ENCODE peak calls at places on chromosome 18, in four cellular contexts. One of them, this sample, is unnamed.

GRCh38 chr18:32018331-32019250 is at the start of gene RNF125:
- DNase-seq in H1: peak
- DNase-seq in uterus: peak
- DNase-seq in AG04450: peak
- DNase-seq in this sample: peak

GRCh38 chr18:14933049-14933851 is 185.3 kb downstream of the ANKRD30B start:
- DNase-seq in uterus: no peak
- DNase-seq in H1: no peak
- DNase-seq in AG04450: no peak
- DNase-seq in this sample: no peak

GRCh38 chr18:50429207-50429948 is 54.5 kb downstream of the SKA1 start:
- DNase-seq in H1: no peak
- DNase-seq in uterus: no peak
- DNase-seq in AG04450: no peak
- DNase-seq in this sample: no peak

GRCh38 chr18:7958897-7959146 is 391.7 kb downstream of the PTPRM start:
- DNase-seq in AG04450: no peak
- DNase-seq in uterus: no peak
- DNase-seq in H1: no peak
- DNase-seq in this sample: no peak

GRCh38 chr18:67117804-67118203 is 398.7 kb downstream of the DSEL start:
- DNase-seq in AG04450: no peak
- DNase-seq in uterus: no peak
- DNase-seq in H1: no peak
- DNase-seq in this sample: no peak

GRCh38 chr18:58861353-58861752 is 3.3 kb upstream of the ZNF532 start:
- DNase-seq in AG04450: no peak
- DNase-seq in uterus: no peak
- DNase-seq in H1: no peak
- DNase-seq in this sample: no peak

GRCh38 chr18:13809521-13810252 is 14.3 kb upstream of the MC5R start:
- DNase-seq in uterus: no peak
- DNase-seq in AG04450: no peak
- DNase-seq in H1: no peak
- DNase-seq in this sample: no peak

GRCh38 chr18:21686282-21687105 is 18.1 kb downstream of the ABHD3 start:
- DNase-seq in H1: no peak
- DNase-seq in uterus: no peak
- DNase-seq in AG04450: no peak
- DNase-seq in this sample: no peak

GRCh38 chr18:77397617-77398016 is 148.0 kb downstream of the GALR1 start:
- DNase-seq in uterus: no peak
- DNase-seq in H1: no peak
- DNase-seq in AG04450: no peak
- DNase-seq in this sample: no peak

GRCh38 chr18:58723810-58724602 is 52.7 kb downstream of the MALT1 start:
- DNase-seq in H1: no peak
- DNase-seq in AG04450: no peak
- DNase-seq in uterus: no peak
- DNase-seq in this sample: no peak

GRCh38 chr18:58335821-58336220 is 291.8 kb downstream of the NEDD4L start:
- DNase-seq in uterus: no peak
- DNase-seq in AG04450: no peak
- DNase-seq in H1: no peak
- DNase-seq in this sample: no peak

GRCh38 chr18:74803769-74804168 is 206.1 kb downstream of the ZNF407 start:
- DNase-seq in AG04450: no peak
- DNase-seq in uterus: no peak
- DNase-seq in H1: no peak
- DNase-seq in this sample: no peak

GRCh38 chr18:47323158-47323557 is 71.7 kb upstream of the SKOR2 start:
- DNase-seq in AG04450: no peak
- DNase-seq in H1: no peak
- DNase-seq in uterus: no peak
- DNase-seq in this sample: no peak

GRCh38 chr18:11883153-11883552 is 25.0 kb downstream of the MPPE1 start:
- DNase-seq in uterus: no peak
- DNase-seq in AG04450: no peak
- DNase-seq in H1: no peak
- DNase-seq in this sample: no peak

GRCh38 chr18:27135504-27136207 is 49.5 kb downstream of the CHST9 start:
- DNase-seq in H1: no peak
- DNase-seq in uterus: no peak
- DNase-seq in AG04450: no peak
- DNase-seq in this sample: no peak

GRCh38 chr18:46660955-46661749 is 4.1 kb upstream of the LOXHD1 start:
- DNase-seq in H1: no peak
- DNase-seq in uterus: no peak
- DNase-seq in AG04450: no peak
- DNase-seq in this sample: no peak

GRCh38 chr18:56709463-56709862 is 58.3 kb downstream of the WDR7 start:
- DNase-seq in uterus: no peak
- DNase-seq in H1: peak
- DNase-seq in AG04450: peak
- DNase-seq in this sample: no peak

GRCh38 chr18:58604301-58604700 is 24.6 kb downstream of the ALPK2 start:
- DNase-seq in uterus: no peak
- DNase-seq in AG04450: no peak
- DNase-seq in H1: no peak
- DNase-seq in this sample: no peak

GRCh38 chr18:79463424-79463960 is 67.8 kb downstream of the NFATC1 start:
- DNase-seq in uterus: no peak
- DNase-seq in H1: no peak
- DNase-seq in AG04450: no peak
- DNase-seq in this sample: no peak

GRCh38 chr18:34978533-34978893 is 62.7 kb upstream of the MAPRE2 start:
- DNase-seq in uterus: no peak
- DNase-seq in AG04450: no peak
- DNase-seq in H1: no peak
- DNase-seq in this sample: no peak

GRCh38 chr18:37847544-37847943 is 281.9 kb upstream of the CELF4 start:
- DNase-seq in AG04450: no peak
- DNase-seq in uterus: no peak
- DNase-seq in H1: no peak
- DNase-seq in this sample: no peak

GRCh38 chr18:63003899-63004298 is 288.6 kb downstream of the PHLPP1 start:
- DNase-seq in H1: no peak
- DNase-seq in uterus: no peak
- DNase-seq in AG04450: no peak
- DNase-seq in this sample: no peak

GRCh38 chr18:54192900-54193299 is 31.6 kb downstream of the MBD2 start:
- DNase-seq in uterus: no peak
- DNase-seq in H1: no peak
- DNase-seq in AG04450: no peak
- DNase-seq in this sample: no peak

GRCh38 chr18:24342347-24342746 is 55.3 kb downstream of the OSBPL1A start:
- DNase-seq in AG04450: peak
- DNase-seq in uterus: no peak
- DNase-seq in H1: no peak
- DNase-seq in this sample: no peak

GRCh38 chr18:62914868-62915267 is 199.5 kb downstream of the PHLPP1 start:
- DNase-seq in H1: no peak
- DNase-seq in uterus: no peak
- DNase-seq in AG04450: no peak
- DNase-seq in this sample: no peak

GRCh38 chr18:79570266-79571201 is 109.1 kb upstream of the CTDP1 start:
- DNase-seq in uterus: peak
- DNase-seq in H1: no peak
- DNase-seq in AG04450: peak
- DNase-seq in this sample: no peak

GRCh38 chr18:13176847-13177246 is 41.7 kb upstream of the LDLRAD4 start:
- DNase-seq in AG04450: no peak
- DNase-seq in uterus: no peak
- DNase-seq in H1: no peak
- DNase-seq in this sample: no peak

GRCh38 chr18:658947-659533 is 1.6 kb downstream of the TYMS start:
- DNase-seq in uterus: no peak
- DNase-seq in H1: no peak
- DNase-seq in AG04450: no peak
- DNase-seq in this sample: no peak
- TF ChIP-seq CTCF in uterus: no peak
- TF ChIP-seq CTCF in H1: no peak
- TF ChIP-seq CTCF in AG04450: no peak
- TF ChIP-seq CTCF in this sample: no peak

GRCh38 chr18:9387891-9388290 is 53.3 kb downstream of the TWSG1 start:
- DNase-seq in AG04450: no peak
- DNase-seq in H1: no peak
- DNase-seq in uterus: no peak
- DNase-seq in this sample: no peak

GRCh38 chr18:9389706-9390105 is 55.1 kb downstream of the TWSG1 start:
- DNase-seq in H1: no peak
- DNase-seq in AG04450: no peak
- DNase-seq in uterus: no peak
- DNase-seq in this sample: no peak

GRCh38 chr18:9386872-9387271 is 52.3 kb downstream of the TWSG1 start:
- DNase-seq in H1: no peak
- DNase-seq in uterus: no peak
- DNase-seq in AG04450: no peak
- DNase-seq in this sample: no peak

GRCh38 chr18:9392726-9393125 is 58.2 kb downstream of the TWSG1 start:
- DNase-seq in AG04450: no peak
- DNase-seq in uterus: no peak
- DNase-seq in H1: no peak
- DNase-seq in this sample: no peak
- TF ChIP-seq CTCF in AG04450: no peak
- TF ChIP-seq CTCF in uterus: no peak
- TF ChIP-seq CTCF in H1: no peak
- TF ChIP-seq CTCF in this sample: no peak

DNA sequence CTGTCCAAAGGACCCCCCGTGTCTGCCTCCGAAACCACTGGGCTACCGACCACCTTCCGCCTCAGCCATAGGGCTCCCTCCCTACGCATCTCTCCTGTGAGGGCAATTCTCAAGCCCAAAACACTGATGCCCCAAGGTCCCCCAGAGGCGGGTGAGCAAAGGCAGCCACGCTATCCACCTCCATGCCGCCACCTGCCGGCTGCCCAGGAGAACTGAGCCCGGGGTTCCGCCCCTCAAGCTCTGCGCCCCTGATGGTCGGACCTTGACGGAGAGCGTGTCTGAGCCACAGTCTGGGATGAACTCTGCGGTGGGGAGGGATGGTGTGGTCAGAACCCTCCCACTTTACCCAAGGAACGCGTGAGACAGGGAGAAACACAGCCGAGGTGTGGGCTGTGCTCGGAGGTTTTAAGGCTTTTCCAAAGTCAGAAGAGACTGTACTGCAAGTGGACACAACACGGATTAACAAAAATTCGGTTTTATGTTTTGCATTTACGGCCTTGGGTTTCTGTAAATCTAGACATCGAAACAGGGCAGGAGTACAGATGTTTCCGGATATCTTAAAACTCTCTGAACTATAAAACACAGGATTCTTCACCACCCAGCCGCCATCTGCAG is 114.1 kb downstream of the ZNF516 start:
- DNase-seq in uterus: peak
- DNase-seq in H1: peak
- DNase-seq in AG04450: no peak
- DNase-seq in this sample: no peak
- TF ChIP-seq CTCF in uterus: peak
- TF ChIP-seq CTCF in H1: peak
- TF ChIP-seq CTCF in AG04450: peak
- TF ChIP-seq CTCF in this sample: peak

DNA sequence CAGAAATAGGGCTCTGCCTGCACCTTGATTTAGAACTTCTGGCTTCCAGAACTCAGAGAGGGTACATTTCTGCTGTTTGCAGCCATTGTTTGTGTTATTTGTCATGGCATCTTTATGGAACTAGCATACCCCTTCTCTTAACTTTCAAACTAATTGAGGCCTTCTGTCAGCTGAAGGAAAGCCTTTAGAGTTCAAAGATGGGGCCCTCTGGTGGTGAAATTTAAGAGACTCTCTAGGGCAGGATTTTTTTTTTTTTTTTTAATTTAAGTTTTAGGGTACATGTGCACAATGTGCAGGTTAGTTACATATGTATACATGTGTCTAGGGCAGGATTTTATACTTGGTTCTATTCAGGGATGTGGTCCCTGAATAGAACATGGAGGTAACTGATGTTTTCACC is 260.6 kb upstream of the LINC00305 start:
- DNase-seq in uterus: no peak
- DNase-seq in AG04450: no peak
- DNase-seq in H1: no peak
- DNase-seq in this sample: no peak
- TF ChIP-seq CTCF in uterus: no peak
- TF ChIP-seq CTCF in AG04450: no peak
- TF ChIP-seq CTCF in H1: peak
- TF ChIP-seq CTCF in this sample: peak

GRCh38 chr18:48410095-48410920 is 1.1 kb upstream of the ZBTB7C start:
- DNase-seq in H1: peak
- DNase-seq in AG04450: peak
- DNase-seq in uterus: peak
- DNase-seq in this sample: peak
- TF ChIP-seq CTCF in H1: no peak
- TF ChIP-seq CTCF in AG04450: no peak
- TF ChIP-seq CTCF in uterus: no peak
- TF ChIP-seq CTCF in this sample: peak

GRCh38 chr18:9403795-9404564 is 69.4 kb downstream of the TWSG1 start:
- DNase-seq in H1: no peak
- DNase-seq in AG04450: no peak
- DNase-seq in uterus: no peak
- DNase-seq in this sample: no peak
- TF ChIP-seq CTCF in H1: peak
- TF ChIP-seq CTCF in AG04450: no peak
- TF ChIP-seq CTCF in uterus: no peak
- TF ChIP-seq CTCF in this sample: no peak